ENCODE peak calls at places on chromosomes 1 and 21, in nine cellular contexts. One of them, this sample, is unnamed.

GRCh38 chr1:43285269-43285986 is at the start of gene C1orf210:
- DNase-seq in cardiac fibroblast: no peak
- DNase-seq in activated CD4-positive, alpha-beta T cell treated with anti-CD3 and anti-CD28 coated beads, Interleukin-2, amount 10 ng/mL, durations not matched to agents 24 days and 14 days: no peak
- DNase-seq in islet precursor cell: peak; percentile 92
- DNase-seq in heart right ventricle: no peak
- DNase-seq in mucosa of gallbladder: peak; percentile 86
- DNase-seq in T-helper 2 cell: no peak
- DNase-seq in ascending aorta: no peak
- DNase-seq in glutamatergic neuron: no peak
- DNase-seq in this sample: no peak

GRCh38 chr1:50977575-50978143 is 7.6 kb downstream of the CDKN2C start:
- DNase-seq in heart right ventricle: peak; percentile 79
- DNase-seq in islet precursor cell: peak; percentile 67
- DNase-seq in glutamatergic neuron: peak; percentile 43
- DNase-seq in mucosa of gallbladder: no peak
- DNase-seq in activated CD4-positive, alpha-beta T cell treated with anti-CD3 and anti-CD28 coated beads, Interleukin-2, amount 10 ng/mL, durations not matched to agents 24 days and 14 days: peak; percentile 76
- DNase-seq in cardiac fibroblast: peak; percentile 60
- DNase-seq in T-helper 2 cell: no peak
- DNase-seq in ascending aorta: no peak
- DNase-seq in this sample: no peak

GRCh38 chr21:41207401-41208388 is 39.7 kb downstream of the BACE2 start:
- DNase-seq in cardiac fibroblast: peak; percentile 88
- DNase-seq in mucosa of gallbladder: peak; percentile 59
- DNase-seq in T-helper 2 cell: peak; percentile 9
- DNase-seq in glutamatergic neuron: no peak
- DNase-seq in activated CD4-positive, alpha-beta T cell treated with anti-CD3 and anti-CD28 coated beads, Interleukin-2, amount 10 ng/mL, durations not matched to agents 24 days and 14 days: peak; percentile 64
- DNase-seq in islet precursor cell: no peak
- DNase-seq in heart right ventricle: peak; percentile 60
- DNase-seq in ascending aorta: no peak
- DNase-seq in this sample: no peak

GRCh38 chr1:183871142-183871541 is 66.2 kb downstream of the RGL1 start:
- DNase-seq in islet precursor cell: no peak
- DNase-seq in glutamatergic neuron: no peak
- DNase-seq in mucosa of gallbladder: no peak
- DNase-seq in heart right ventricle: no peak
- DNase-seq in activated CD4-positive, alpha-beta T cell treated with anti-CD3 and anti-CD28 coated beads, Interleukin-2, amount 10 ng/mL, durations not matched to agents 24 days and 14 days: no peak
- DNase-seq in cardiac fibroblast: peak; percentile 98
- DNase-seq in T-helper 2 cell: peak; percentile 16
- DNase-seq in ascending aorta: no peak
- DNase-seq in this sample: no peak

GRCh38 chr1:201783572-201783971 is 45.4 kb upstream of the IPO9 start:
- DNase-seq in mucosa of gallbladder: no peak
- DNase-seq in ascending aorta: no peak
- DNase-seq in activated CD4-positive, alpha-beta T cell treated with anti-CD3 and anti-CD28 coated beads, Interleukin-2, amount 10 ng/mL, durations not matched to agents 24 days and 14 days: no peak
- DNase-seq in islet precursor cell: no peak
- DNase-seq in heart right ventricle: no peak
- DNase-seq in T-helper 2 cell: no peak
- DNase-seq in glutamatergic neuron: no peak
- DNase-seq in cardiac fibroblast: no peak
- DNase-seq in this sample: no peak

GRCh38 chr1:61141288-61142044 is 59.1 kb downstream of the NFIA start:
- DNase-seq in islet precursor cell: no peak
- DNase-seq in ascending aorta: no peak
- DNase-seq in cardiac fibroblast: peak; percentile 77
- DNase-seq in T-helper 2 cell: no peak
- DNase-seq in heart right ventricle: no peak
- DNase-seq in mucosa of gallbladder: no peak
- DNase-seq in activated CD4-positive, alpha-beta T cell treated with anti-CD3 and anti-CD28 coated beads, Interleukin-2, amount 10 ng/mL, durations not matched to agents 24 days and 14 days: no peak
- DNase-seq in glutamatergic neuron: no peak
- DNase-seq in this sample: no peak

GRCh38 chr1:80245813-80246212 is 1239.3 kb upstream of the ADGRL4 start:
- DNase-seq in activated CD4-positive, alpha-beta T cell treated with anti-CD3 and anti-CD28 coated beads, Interleukin-2, amount 10 ng/mL, durations not matched to agents 24 days and 14 days: no peak
- DNase-seq in heart right ventricle: no peak
- DNase-seq in islet precursor cell: no peak
- DNase-seq in cardiac fibroblast: no peak
- DNase-seq in T-helper 2 cell: no peak
- DNase-seq in mucosa of gallbladder: no peak
- DNase-seq in glutamatergic neuron: no peak
- DNase-seq in ascending aorta: no peak
- DNase-seq in this sample: no peak

GRCh38 chr1:157377216-157377821 is 175.0 kb downstream of the FCRL5 start:
- DNase-seq in cardiac fibroblast: peak; percentile 56
- DNase-seq in islet precursor cell: peak; percentile 82
- DNase-seq in ascending aorta: no peak
- DNase-seq in T-helper 2 cell: peak; percentile 11
- DNase-seq in activated CD4-positive, alpha-beta T cell treated with anti-CD3 and anti-CD28 coated beads, Interleukin-2, amount 10 ng/mL, durations not matched to agents 24 days and 14 days: peak; percentile 70
- DNase-seq in glutamatergic neuron: peak; percentile 56
- DNase-seq in mucosa of gallbladder: peak; percentile 42
- DNase-seq in heart right ventricle: no peak
- DNase-seq in this sample: no peak

GRCh38 chr1:50152236-50152635 is 43.5 kb downstream of the ELAVL4 start:
- DNase-seq in mucosa of gallbladder: no peak
- DNase-seq in cardiac fibroblast: no peak
- DNase-seq in heart right ventricle: no peak
- DNase-seq in T-helper 2 cell: no peak
- DNase-seq in glutamatergic neuron: no peak
- DNase-seq in islet precursor cell: no peak
- DNase-seq in ascending aorta: no peak
- DNase-seq in activated CD4-positive, alpha-beta T cell treated with anti-CD3 and anti-CD28 coated beads, Interleukin-2, amount 10 ng/mL, durations not matched to agents 24 days and 14 days: no peak
- DNase-seq in this sample: no peak

GRCh38 chr21:36134820-36135390 is at the start of gene CBR3:
- DNase-seq in islet precursor cell: peak; percentile 69
- DNase-seq in T-helper 2 cell: peak; percentile 75
- DNase-seq in mucosa of gallbladder: peak; percentile 45
- DNase-seq in glutamatergic neuron: peak; percentile 49
- DNase-seq in cardiac fibroblast: peak; percentile 61
- DNase-seq in heart right ventricle: peak; percentile 68
- DNase-seq in activated CD4-positive, alpha-beta T cell treated with anti-CD3 and anti-CD28 coated beads, Interleukin-2, amount 10 ng/mL, durations not matched to agents 24 days and 14 days: peak; percentile 90
- DNase-seq in ascending aorta: no peak
- DNase-seq in this sample: no peak

GRCh38 chr1:21123287-21123961 is 53.3 kb downstream of the EIF4G3 start:
- DNase-seq in ascending aorta: no peak
- DNase-seq in heart right ventricle: no peak
- DNase-seq in mucosa of gallbladder: no peak
- DNase-seq in T-helper 2 cell: no peak
- DNase-seq in islet precursor cell: no peak
- DNase-seq in activated CD4-positive, alpha-beta T cell treated with anti-CD3 and anti-CD28 coated beads, Interleukin-2, amount 10 ng/mL, durations not matched to agents 24 days and 14 days: no peak
- DNase-seq in glutamatergic neuron: no peak
- DNase-seq in cardiac fibroblast: no peak
- DNase-seq in this sample: no peak

GRCh38 chr21:45901061-45901690 is 80.4 kb upstream of the COL6A1 start:
- DNase-seq in glutamatergic neuron: no peak
- DNase-seq in ascending aorta: no peak
- DNase-seq in mucosa of gallbladder: no peak
- DNase-seq in T-helper 2 cell: no peak
- DNase-seq in islet precursor cell: no peak
- DNase-seq in cardiac fibroblast: no peak
- DNase-seq in heart right ventricle: no peak
- DNase-seq in activated CD4-positive, alpha-beta T cell treated with anti-CD3 and anti-CD28 coated beads, Interleukin-2, amount 10 ng/mL, durations not matched to agents 24 days and 14 days: no peak
- DNase-seq in this sample: no peak

GRCh38 chr1:51728611-51729155 is 111.8 kb downstream of the OSBPL9 start:
- DNase-seq in T-helper 2 cell: peak; percentile 19
- DNase-seq in cardiac fibroblast: no peak
- DNase-seq in ascending aorta: no peak
- DNase-seq in heart right ventricle: no peak
- DNase-seq in mucosa of gallbladder: no peak
- DNase-seq in islet precursor cell: peak; percentile 72
- DNase-seq in glutamatergic neuron: no peak
- DNase-seq in activated CD4-positive, alpha-beta T cell treated with anti-CD3 and anti-CD28 coated beads, Interleukin-2, amount 10 ng/mL, durations not matched to agents 24 days and 14 days: no peak
- DNase-seq in this sample: no peak

GRCh38 chr1:85605519-85606413 is 25.2 kb downstream of the CCN1 start:
- DNase-seq in activated CD4-positive, alpha-beta T cell treated with anti-CD3 and anti-CD28 coated beads, Interleukin-2, amount 10 ng/mL, durations not matched to agents 24 days and 14 days: no peak
- DNase-seq in islet precursor cell: peak; percentile 29
- DNase-seq in cardiac fibroblast: no peak
- DNase-seq in heart right ventricle: no peak
- DNase-seq in glutamatergic neuron: no peak
- DNase-seq in T-helper 2 cell: no peak
- DNase-seq in mucosa of gallbladder: peak; percentile 58
- DNase-seq in ascending aorta: no peak
- DNase-seq in this sample: no peak

GRCh38 chr1:153939476-153939875 is 7.0 kb downstream of the DENND4B start:
- DNase-seq in ascending aorta: no peak
- DNase-seq in mucosa of gallbladder: no peak
- DNase-seq in activated CD4-positive, alpha-beta T cell treated with anti-CD3 and anti-CD28 coated beads, Interleukin-2, amount 10 ng/mL, durations not matched to agents 24 days and 14 days: no peak
- DNase-seq in cardiac fibroblast: no peak
- DNase-seq in islet precursor cell: no peak
- DNase-seq in glutamatergic neuron: no peak
- DNase-seq in T-helper 2 cell: no peak
- DNase-seq in heart right ventricle: peak; percentile 4
- DNase-seq in this sample: no peak

GRCh38 chr1:78229344-78229743 is 183.6 kb downstream of the GIPC2 start:
- DNase-seq in cardiac fibroblast: peak; percentile 89
- DNase-seq in activated CD4-positive, alpha-beta T cell treated with anti-CD3 and anti-CD28 coated beads, Interleukin-2, amount 10 ng/mL, durations not matched to agents 24 days and 14 days: no peak
- DNase-seq in islet precursor cell: no peak
- DNase-seq in heart right ventricle: no peak
- DNase-seq in ascending aorta: no peak
- DNase-seq in T-helper 2 cell: no peak
- DNase-seq in mucosa of gallbladder: no peak
- DNase-seq in glutamatergic neuron: no peak
- DNase-seq in this sample: no peak

GRCh38 chr1:235649722-235650163 is at the start of gene GNG4:
- DNase-seq in T-helper 2 cell: no peak
- DNase-seq in mucosa of gallbladder: no peak
- DNase-seq in heart right ventricle: no peak
- DNase-seq in activated CD4-positive, alpha-beta T cell treated with anti-CD3 and anti-CD28 coated beads, Interleukin-2, amount 10 ng/mL, durations not matched to agents 24 days and 14 days: peak; percentile 80
- DNase-seq in glutamatergic neuron: peak; percentile 85
- DNase-seq in ascending aorta: no peak
- DNase-seq in islet precursor cell: peak; percentile 79
- DNase-seq in cardiac fibroblast: no peak
- DNase-seq in this sample: no peak

GRCh38 chr1:61956774-61957173 is 214.5 kb downstream of the PATJ start:
- DNase-seq in ascending aorta: no peak
- DNase-seq in mucosa of gallbladder: no peak
- DNase-seq in islet precursor cell: no peak
- DNase-seq in heart right ventricle: no peak
- DNase-seq in cardiac fibroblast: no peak
- DNase-seq in activated CD4-positive, alpha-beta T cell treated with anti-CD3 and anti-CD28 coated beads, Interleukin-2, amount 10 ng/mL, durations not matched to agents 24 days and 14 days: no peak
- DNase-seq in glutamatergic neuron: no peak
- DNase-seq in T-helper 2 cell: no peak
- DNase-seq in this sample: no peak

GRCh38 chr1:165632491-165632890 is 1.5 kb downstream of the MGST3 start:
- DNase-seq in islet precursor cell: peak; percentile 38
- DNase-seq in activated CD4-positive, alpha-beta T cell treated with anti-CD3 and anti-CD28 coated beads, Interleukin-2, amount 10 ng/mL, durations not matched to agents 24 days and 14 days: no peak
- DNase-seq in cardiac fibroblast: peak; percentile 9
- DNase-seq in ascending aorta: no peak
- DNase-seq in glutamatergic neuron: no peak
- DNase-seq in T-helper 2 cell: no peak
- DNase-seq in mucosa of gallbladder: no peak
- DNase-seq in heart right ventricle: no peak
- DNase-seq in this sample: no peak

GRCh38 chr1:38746966-38747600 is 112.5 kb downstream of the RRAGC start:
- DNase-seq in ascending aorta: no peak
- DNase-seq in heart right ventricle: no peak
- DNase-seq in islet precursor cell: peak; percentile 88
- DNase-seq in glutamatergic neuron: no peak
- DNase-seq in cardiac fibroblast: no peak
- DNase-seq in mucosa of gallbladder: no peak
- DNase-seq in activated CD4-positive, alpha-beta T cell treated with anti-CD3 and anti-CD28 coated beads, Interleukin-2, amount 10 ng/mL, durations not matched to agents 24 days and 14 days: no peak
- DNase-seq in T-helper 2 cell: peak; percentile 52
- DNase-seq in this sample: no peak

GRCh38 chr1:223504741-223505140 is 111.5 kb downstream of the CCDC185 start:
- DNase-seq in mucosa of gallbladder: peak; percentile 47
- DNase-seq in cardiac fibroblast: peak; percentile 87
- DNase-seq in heart right ventricle: no peak
- DNase-seq in activated CD4-positive, alpha-beta T cell treated with anti-CD3 and anti-CD28 coated beads, Interleukin-2, amount 10 ng/mL, durations not matched to agents 24 days and 14 days: no peak
- DNase-seq in T-helper 2 cell: no peak
- DNase-seq in islet precursor cell: no peak
- DNase-seq in ascending aorta: no peak
- DNase-seq in glutamatergic neuron: no peak
- DNase-seq in this sample: no peak

GRCh38 chr1:57711326-57711725 is 287.5 kb upstream of the DAB1 start:
- DNase-seq in mucosa of gallbladder: no peak
- DNase-seq in T-helper 2 cell: no peak
- DNase-seq in islet precursor cell: no peak
- DNase-seq in cardiac fibroblast: no peak
- DNase-seq in ascending aorta: no peak
- DNase-seq in heart right ventricle: no peak
- DNase-seq in glutamatergic neuron: no peak
- DNase-seq in activated CD4-positive, alpha-beta T cell treated with anti-CD3 and anti-CD28 coated beads, Interleukin-2, amount 10 ng/mL, durations not matched to agents 24 days and 14 days: no peak
- DNase-seq in this sample: no peak

GRCh38 chr1:46223472-46223943 is 20.4 kb downstream of the LURAP1 start:
- DNase-seq in activated CD4-positive, alpha-beta T cell treated with anti-CD3 and anti-CD28 coated beads, Interleukin-2, amount 10 ng/mL, durations not matched to agents 24 days and 14 days: peak; percentile 86
- DNase-seq in ascending aorta: no peak
- DNase-seq in mucosa of gallbladder: peak; percentile 74
- DNase-seq in T-helper 2 cell: peak; percentile 83
- DNase-seq in cardiac fibroblast: peak; percentile 94
- DNase-seq in islet precursor cell: peak; percentile 87
- DNase-seq in glutamatergic neuron: peak; percentile 65
- DNase-seq in heart right ventricle: no peak
- DNase-seq in this sample: peak; percentile 61

GRCh38 chr1:87236585-87236984 is 92.1 kb upstream of the LMO4 start:
- DNase-seq in activated CD4-positive, alpha-beta T cell treated with anti-CD3 and anti-CD28 coated beads, Interleukin-2, amount 10 ng/mL, durations not matched to agents 24 days and 14 days: no peak
- DNase-seq in ascending aorta: no peak
- DNase-seq in cardiac fibroblast: no peak
- DNase-seq in heart right ventricle: no peak
- DNase-seq in islet precursor cell: no peak
- DNase-seq in T-helper 2 cell: peak; percentile 44
- DNase-seq in mucosa of gallbladder: no peak
- DNase-seq in glutamatergic neuron: no peak
- DNase-seq in this sample: no peak

GRCh38 chr1:21217812-21218596 is 41.3 kb upstream of the EIF4G3 start:
- DNase-seq in ascending aorta: no peak
- DNase-seq in glutamatergic neuron: peak; percentile 86
- DNase-seq in heart right ventricle: peak; percentile 38
- DNase-seq in T-helper 2 cell: peak; percentile 42
- DNase-seq in cardiac fibroblast: peak; percentile 49
- DNase-seq in activated CD4-positive, alpha-beta T cell treated with anti-CD3 and anti-CD28 coated beads, Interleukin-2, amount 10 ng/mL, durations not matched to agents 24 days and 14 days: peak; percentile 82
- DNase-seq in islet precursor cell: peak; percentile 86
- DNase-seq in mucosa of gallbladder: no peak
- DNase-seq in this sample: no peak

GRCh38 chr1:215517441-215517891 is 49.6 kb upstream of the KCTD3 start:
- DNase-seq in cardiac fibroblast: peak; percentile 39
- DNase-seq in activated CD4-positive, alpha-beta T cell treated with anti-CD3 and anti-CD28 coated beads, Interleukin-2, amount 10 ng/mL, durations not matched to agents 24 days and 14 days: no peak
- DNase-seq in heart right ventricle: no peak
- DNase-seq in mucosa of gallbladder: no peak
- DNase-seq in T-helper 2 cell: no peak
- DNase-seq in ascending aorta: no peak
- DNase-seq in islet precursor cell: peak; percentile 56
- DNase-seq in glutamatergic neuron: no peak
- DNase-seq in this sample: no peak

GRCh38 chr21:40844935-40845334 is 2.0 kb downstream of the DSCAM start:
- DNase-seq in islet precursor cell: no peak
- DNase-seq in ascending aorta: no peak
- DNase-seq in glutamatergic neuron: no peak
- DNase-seq in T-helper 2 cell: no peak
- DNase-seq in mucosa of gallbladder: no peak
- DNase-seq in activated CD4-positive, alpha-beta T cell treated with anti-CD3 and anti-CD28 coated beads, Interleukin-2, amount 10 ng/mL, durations not matched to agents 24 days and 14 days: no peak
- DNase-seq in heart right ventricle: no peak
- DNase-seq in cardiac fibroblast: no peak
- DNase-seq in this sample: no peak

GRCh38 chr1:21262282-21263051 is 27.8 kb downstream of the ECE1 start:
- DNase-seq in glutamatergic neuron: peak; percentile 38
- DNase-seq in islet precursor cell: peak; percentile 71
- DNase-seq in ascending aorta: peak; percentile 68
- DNase-seq in heart right ventricle: peak; percentile 79
- DNase-seq in mucosa of gallbladder: peak; percentile 77
- DNase-seq in T-helper 2 cell: no peak
- DNase-seq in cardiac fibroblast: peak; percentile 96
- DNase-seq in activated CD4-positive, alpha-beta T cell treated with anti-CD3 and anti-CD28 coated beads, Interleukin-2, amount 10 ng/mL, durations not matched to agents 24 days and 14 days: no peak
- DNase-seq in this sample: no peak

GRCh38 chr1:5721634-5722215 is 270.5 kb downstream of the NPHP4 start:
- DNase-seq in cardiac fibroblast: no peak
- DNase-seq in heart right ventricle: no peak
- DNase-seq in T-helper 2 cell: no peak
- DNase-seq in islet precursor cell: no peak
- DNase-seq in activated CD4-positive, alpha-beta T cell treated with anti-CD3 and anti-CD28 coated beads, Interleukin-2, amount 10 ng/mL, durations not matched to agents 24 days and 14 days: no peak
- DNase-seq in mucosa of gallbladder: no peak
- DNase-seq in ascending aorta: no peak
- DNase-seq in glutamatergic neuron: no peak
- DNase-seq in this sample: no peak

GRCh38 chr1:91578320-91579109 is 77.9 kb downstream of the CDC7 start:
- DNase-seq in T-helper 2 cell: no peak
- DNase-seq in islet precursor cell: no peak
- DNase-seq in glutamatergic neuron: no peak
- DNase-seq in mucosa of gallbladder: no peak
- DNase-seq in activated CD4-positive, alpha-beta T cell treated with anti-CD3 and anti-CD28 coated beads, Interleukin-2, amount 10 ng/mL, durations not matched to agents 24 days and 14 days: no peak
- DNase-seq in cardiac fibroblast: no peak
- DNase-seq in ascending aorta: no peak
- DNase-seq in heart right ventricle: no peak
- DNase-seq in this sample: no peak

GRCh38 chr1:226657788-226658537 is 81.1 kb downstream of the ITPKB start:
- DNase-seq in ascending aorta: no peak
- DNase-seq in mucosa of gallbladder: no peak
- DNase-seq in cardiac fibroblast: no peak
- DNase-seq in islet precursor cell: no peak
- DNase-seq in heart right ventricle: no peak
- DNase-seq in glutamatergic neuron: no peak
- DNase-seq in T-helper 2 cell: no peak
- DNase-seq in activated CD4-positive, alpha-beta T cell treated with anti-CD3 and anti-CD28 coated beads, Interleukin-2, amount 10 ng/mL, durations not matched to agents 24 days and 14 days: no peak
- DNase-seq in this sample: no peak